ENCODE peak calls at places on chromosomes 13 and 19, in seven cellular contexts. One of them, this sample, is unnamed.

GRCh38 chr13:99039718-99040280 is 61.9 kb upstream of the DOCK9 start:
- DNase-seq in AG08395: no peak
- DNase-seq in NCI-H1092: no peak
- DNase-seq in left lung: no peak
- DNase-seq in activated naive CD4-positive, alpha-beta T cell: no peak
- DNase-seq in GM12865: no peak
- DNase-seq in nucleus accumbens: no peak
- DNase-seq in this sample: no peak

GRCh38 chr19:17089238-17089637 is 13.7 kb downstream of the MYO9B start:
- DNase-seq in NCI-H1092: no peak
- DNase-seq in nucleus accumbens: no peak
- DNase-seq in GM12865: no peak
- DNase-seq in AG08395: no peak
- DNase-seq in activated naive CD4-positive, alpha-beta T cell: no peak
- DNase-seq in left lung: no peak
- DNase-seq in this sample: peak

GRCh38 chr13:39867807-39868206 is 212.3 kb downstream of the COG6 start:
- DNase-seq in AG08395: no peak
- DNase-seq in activated naive CD4-positive, alpha-beta T cell: no peak
- DNase-seq in NCI-H1092: no peak
- DNase-seq in GM12865: no peak
- DNase-seq in nucleus accumbens: no peak
- DNase-seq in left lung: no peak
- DNase-seq in this sample: no peak

GRCh38 chr19:36008336-36008978 is at the start of gene SYNE4:
- DNase-seq in GM12865: no peak
- DNase-seq in AG08395: no peak
- DNase-seq in left lung: peak
- DNase-seq in activated naive CD4-positive, alpha-beta T cell: no peak
- DNase-seq in nucleus accumbens: no peak
- DNase-seq in NCI-H1092: no peak
- DNase-seq in this sample: no peak

GRCh38 chr19:3285647-3286176 is 61.3 kb downstream of the CELF5 start:
- DNase-seq in left lung: no peak
- DNase-seq in nucleus accumbens: no peak
- DNase-seq in NCI-H1092: no peak
- DNase-seq in AG08395: peak
- DNase-seq in activated naive CD4-positive, alpha-beta T cell: no peak
- DNase-seq in GM12865: no peak
- DNase-seq in this sample: no peak

GRCh38 chr13:32246468-32246867 is 68.7 kb downstream of the ZAR1L start:
- DNase-seq in NCI-H1092: no peak
- DNase-seq in AG08395: peak
- DNase-seq in left lung: no peak
- DNase-seq in GM12865: peak
- DNase-seq in activated naive CD4-positive, alpha-beta T cell: no peak
- DNase-seq in nucleus accumbens: peak
- DNase-seq in this sample: peak

GRCh38 chr13:47215741-47216140 is 318.9 kb upstream of the HTR2A start:
- DNase-seq in NCI-H1092: no peak
- DNase-seq in left lung: no peak
- DNase-seq in GM12865: no peak
- DNase-seq in activated naive CD4-positive, alpha-beta T cell: no peak
- DNase-seq in AG08395: peak
- DNase-seq in nucleus accumbens: no peak
- DNase-seq in this sample: peak

GRCh38 chr19:2148482-2149135 is 2.8 kb downstream of the AP3D1 start:
- DNase-seq in nucleus accumbens: no peak
- DNase-seq in activated naive CD4-positive, alpha-beta T cell: no peak
- DNase-seq in left lung: no peak
- DNase-seq in GM12865: no peak
- DNase-seq in AG08395: no peak
- DNase-seq in NCI-H1092: no peak
- DNase-seq in this sample: no peak

GRCh38 chr13:97222934-97223710 is 989 bp downstream of the MBNL2 start:
- DNase-seq in activated naive CD4-positive, alpha-beta T cell: no peak
- DNase-seq in left lung: no peak
- DNase-seq in NCI-H1092: no peak
- DNase-seq in GM12865: peak
- DNase-seq in AG08395: no peak
- DNase-seq in nucleus accumbens: no peak
- DNase-seq in this sample: no peak

GRCh38 chr19:821228-821975 is at the start of gene PLPPR3:
- DNase-seq in AG08395: no peak
- DNase-seq in NCI-H1092: no peak
- DNase-seq in GM12865: no peak
- DNase-seq in nucleus accumbens: no peak
- DNase-seq in activated naive CD4-positive, alpha-beta T cell: no peak
- DNase-seq in left lung: peak
- DNase-seq in this sample: no peak

GRCh38 chr13:43107780-43108179 is 84.4 kb downstream of the DNAJC15 start:
- DNase-seq in NCI-H1092: no peak
- DNase-seq in AG08395: no peak
- DNase-seq in nucleus accumbens: no peak
- DNase-seq in activated naive CD4-positive, alpha-beta T cell: no peak
- DNase-seq in GM12865: no peak
- DNase-seq in left lung: no peak
- DNase-seq in this sample: no peak

GRCh38 chr13:45107539-45107938 is 12.8 kb upstream of the GTF2F2 start:
- DNase-seq in NCI-H1092: no peak
- DNase-seq in activated naive CD4-positive, alpha-beta T cell: no peak
- DNase-seq in nucleus accumbens: no peak
- DNase-seq in left lung: no peak
- DNase-seq in AG08395: no peak
- DNase-seq in GM12865: no peak
- DNase-seq in this sample: no peak

GRCh38 chr19:10713317-10713716 is 4.6 kb upstream of the DNM2 start:
- DNase-seq in GM12865: no peak
- DNase-seq in NCI-H1092: no peak
- DNase-seq in nucleus accumbens: no peak
- DNase-seq in AG08395: no peak
- DNase-seq in activated naive CD4-positive, alpha-beta T cell: no peak
- DNase-seq in left lung: no peak
- DNase-seq in this sample: no peak

GRCh38 chr19:1172353-1173159 is 1.5 kb downstream of the SBNO2 start:
- DNase-seq in activated naive CD4-positive, alpha-beta T cell: no peak
- DNase-seq in left lung: peak
- DNase-seq in NCI-H1092: no peak
- DNase-seq in nucleus accumbens: peak
- DNase-seq in GM12865: no peak
- DNase-seq in AG08395: peak
- DNase-seq in this sample: peak

GRCh38 chr19:55245236-55245904 is 13.4 kb downstream of the PPP6R1 start:
- DNase-seq in NCI-H1092: no peak
- DNase-seq in activated naive CD4-positive, alpha-beta T cell: no peak
- DNase-seq in AG08395: no peak
- DNase-seq in left lung: peak
- DNase-seq in nucleus accumbens: no peak
- DNase-seq in GM12865: no peak
- DNase-seq in this sample: no peak

GRCh38 chr19:15330801-15331418 is 1.4 kb downstream of the BRD4 start:
- DNase-seq in NCI-H1092: no peak
- DNase-seq in AG08395: peak
- DNase-seq in GM12865: peak
- DNase-seq in nucleus accumbens: no peak
- DNase-seq in activated naive CD4-positive, alpha-beta T cell: no peak
- DNase-seq in left lung: peak
- DNase-seq in this sample: peak

GRCh38 chr19:32053366-32053765 is 292.0 kb upstream of the ZNF507 start:
- DNase-seq in activated naive CD4-positive, alpha-beta T cell: no peak
- DNase-seq in nucleus accumbens: no peak
- DNase-seq in NCI-H1092: no peak
- DNase-seq in GM12865: no peak
- DNase-seq in AG08395: no peak
- DNase-seq in left lung: no peak
- DNase-seq in this sample: peak

GRCh38 chr19:8367327-8368001 is 3.5 kb downstream of the ANGPTL4 start:
- DNase-seq in activated naive CD4-positive, alpha-beta T cell: no peak
- DNase-seq in GM12865: no peak
- DNase-seq in nucleus accumbens: peak
- DNase-seq in AG08395: peak
- DNase-seq in NCI-H1092: peak
- DNase-seq in left lung: peak
- DNase-seq in this sample: peak

GRCh38 chr13:75425216-75426009 is 56.6 kb downstream of the TBC1D4 start:
- DNase-seq in activated naive CD4-positive, alpha-beta T cell: no peak
- DNase-seq in AG08395: no peak
- DNase-seq in left lung: no peak
- DNase-seq in NCI-H1092: no peak
- DNase-seq in nucleus accumbens: no peak
- DNase-seq in GM12865: peak
- DNase-seq in this sample: no peak

GRCh38 chr13:106835477-106835876 is 267.5 kb upstream of the ARGLU1 start:
- DNase-seq in AG08395: no peak
- DNase-seq in left lung: no peak
- DNase-seq in activated naive CD4-positive, alpha-beta T cell: no peak
- DNase-seq in NCI-H1092: no peak
- DNase-seq in GM12865: no peak
- DNase-seq in nucleus accumbens: no peak
- DNase-seq in this sample: no peak

GRCh38 chr13:32135655-32136054 is 104.1 kb downstream of the FRY start:
- DNase-seq in NCI-H1092: no peak
- DNase-seq in AG08395: peak
- DNase-seq in nucleus accumbens: no peak
- DNase-seq in GM12865: no peak
- DNase-seq in activated naive CD4-positive, alpha-beta T cell: no peak
- DNase-seq in left lung: no peak
- DNase-seq in this sample: peak

GRCh38 chr13:102597029-102598015 is 536 bp downstream of the TPP2 start:
- DNase-seq in AG08395: peak
- DNase-seq in left lung: peak
- DNase-seq in NCI-H1092: no peak
- DNase-seq in activated naive CD4-positive, alpha-beta T cell: no peak
- DNase-seq in GM12865: peak
- DNase-seq in nucleus accumbens: no peak
- DNase-seq in this sample: peak

GRCh38 chr13:71865858-71866172 is 1.2 kb downstream of the DACH1 start:
- DNase-seq in NCI-H1092: peak
- DNase-seq in activated naive CD4-positive, alpha-beta T cell: no peak
- DNase-seq in left lung: no peak
- DNase-seq in nucleus accumbens: peak
- DNase-seq in AG08395: no peak
- DNase-seq in GM12865: no peak
- DNase-seq in this sample: no peak

GRCh38 chr13:41767801-41768200 is 193.1 kb downstream of the VWA8 start:
- DNase-seq in activated naive CD4-positive, alpha-beta T cell: no peak
- DNase-seq in nucleus accumbens: no peak
- DNase-seq in GM12865: no peak
- DNase-seq in NCI-H1092: no peak
- DNase-seq in left lung: no peak
- DNase-seq in AG08395: no peak
- DNase-seq in this sample: no peak

This sample was measured in Daoy.